ENCODE peak calls at places on chromosomes 13 and 19, in five cellular contexts. One of them, this sample, is unnamed.

GRCh38 chr13:111213964-111214726 is 99.0 kb downstream of the ARHGEF7 start:
- ATAC-seq in PC-3: no peak
- ATAC-seq in sciatic nerve: peak; percentile 15
- ATAC-seq in Right ventricle myocardium inferior: no peak
- ATAC-seq in heart left ventricle: no peak
- ATAC-seq in this sample: no peak

GRCh38 chr19:46229442-46229841 is at the start of gene IGFL1:
- ATAC-seq in PC-3: no peak
- ATAC-seq in sciatic nerve: no peak
- ATAC-seq in Right ventricle myocardium inferior: no peak
- ATAC-seq in heart left ventricle: no peak
- ATAC-seq in this sample: no peak

GRCh38 chr19:50214699-50215543 is 11.5 kb downstream of the MYH14 start:
- ATAC-seq in PC-3: peak; percentile 93
- ATAC-seq in sciatic nerve: no peak
- ATAC-seq in Right ventricle myocardium inferior: no peak
- ATAC-seq in heart left ventricle: peak; percentile 10
- ATAC-seq in this sample: no peak

GRCh38 chr19:19900124-19900523 is 622 bp upstream of the ZNF93 start:
- ATAC-seq in PC-3: no peak
- ATAC-seq in sciatic nerve: no peak
- ATAC-seq in Right ventricle myocardium inferior: no peak
- ATAC-seq in heart left ventricle: no peak
- ATAC-seq in this sample: no peak

GRCh38 chr19:23972161-23972560 is 57.5 kb downstream of the ZNF726 start:
- ATAC-seq in PC-3: no peak
- ATAC-seq in sciatic nerve: no peak
- ATAC-seq in Right ventricle myocardium inferior: no peak
- ATAC-seq in heart left ventricle: no peak
- ATAC-seq in this sample: no peak

GRCh38 chr19:56125806-56126590 is 4.9 kb upstream of the ZNF787 start:
- ATAC-seq in PC-3: no peak
- ATAC-seq in sciatic nerve: no peak
- ATAC-seq in Right ventricle myocardium inferior: no peak
- ATAC-seq in heart left ventricle: no peak
- ATAC-seq in this sample: no peak

GRCh38 chr13:113904411-113904810 is 40.5 kb upstream of the GAS6 start:
- ATAC-seq in PC-3: peak; percentile 50
- ATAC-seq in sciatic nerve: peak; percentile 78
- ATAC-seq in Right ventricle myocardium inferior: peak; percentile 90
- ATAC-seq in heart left ventricle: peak; percentile 94
- ATAC-seq in this sample: peak; percentile 69

GRCh38 chr19:45782820-45783785 is 813 bp upstream of the DMPK start:
- ATAC-seq in PC-3: peak; percentile 18
- ATAC-seq in sciatic nerve: peak; percentile 61
- ATAC-seq in Right ventricle myocardium inferior: peak; percentile 70
- ATAC-seq in heart left ventricle: peak; percentile 64
- ATAC-seq in this sample: peak; percentile 64

GRCh38 chr19:46181386-46181774 is 33.3 kb downstream of the IGFL2 start:
- ATAC-seq in PC-3: peak; percentile 71
- ATAC-seq in sciatic nerve: no peak
- ATAC-seq in Right ventricle myocardium inferior: no peak
- ATAC-seq in heart left ventricle: no peak
- ATAC-seq in this sample: no peak

GRCh38 chr19:19260842-19261241 is 12.3 kb downstream of the TM6SF2 start:
- ATAC-seq in PC-3: no peak
- ATAC-seq in sciatic nerve: no peak
- ATAC-seq in Right ventricle myocardium inferior: no peak
- ATAC-seq in heart left ventricle: no peak
- ATAC-seq in this sample: no peak

GRCh38 chr19:19668230-19669012 is at the start of gene ZNF101:
- ATAC-seq in PC-3: peak; percentile 76
- ATAC-seq in sciatic nerve: peak; percentile 86
- ATAC-seq in Right ventricle myocardium inferior: peak; percentile 79
- ATAC-seq in heart left ventricle: peak; percentile 85
- ATAC-seq in this sample: peak; percentile 76

GRCh38 chr19:13830761-13831481 is 35.7 kb downstream of the ZSWIM4 start:
- ATAC-seq in PC-3: no peak
- ATAC-seq in sciatic nerve: no peak
- ATAC-seq in Right ventricle myocardium inferior: no peak
- ATAC-seq in heart left ventricle: no peak
- ATAC-seq in this sample: no peak

GRCh38 chr19:32364040-32364439 is 18.6 kb downstream of the ZNF507 start:
- ATAC-seq in PC-3: no peak
- ATAC-seq in sciatic nerve: peak; percentile 41
- ATAC-seq in Right ventricle myocardium inferior: peak; percentile 38
- ATAC-seq in heart left ventricle: peak; percentile 76
- ATAC-seq in this sample: no peak

GRCh38 chr13:42219051-42219450 is 52.9 kb upstream of the AKAP11 start:
- ATAC-seq in PC-3: no peak
- ATAC-seq in sciatic nerve: no peak
- ATAC-seq in Right ventricle myocardium inferior: no peak
- ATAC-seq in heart left ventricle: no peak
- ATAC-seq in this sample: no peak

GRCh38 chr13:102869948-102870676 is 24.3 kb downstream of the ERCC5 start:
- ATAC-seq in PC-3: peak; percentile 31
- ATAC-seq in sciatic nerve: no peak
- ATAC-seq in Right ventricle myocardium inferior: peak; percentile 27
- ATAC-seq in heart left ventricle: peak; percentile 11
- ATAC-seq in this sample: no peak

GRCh38 chr19:28242317-28242927 is 970.5 kb downstream of the UQCRFS1 start:
- ATAC-seq in PC-3: no peak
- ATAC-seq in sciatic nerve: no peak
- ATAC-seq in Right ventricle myocardium inferior: no peak
- ATAC-seq in heart left ventricle: no peak
- ATAC-seq in this sample: no peak

GRCh38 chr13:95420501-95420900 is 119.2 kb upstream of the ABCC4 start:
- ATAC-seq in PC-3: no peak
- ATAC-seq in sciatic nerve: no peak
- ATAC-seq in Right ventricle myocardium inferior: no peak
- ATAC-seq in heart left ventricle: no peak
- ATAC-seq in this sample: no peak

GRCh38 chr19:29326351-29326750 is 113.4 kb upstream of the UQCRFS1 start:
- ATAC-seq in PC-3: no peak
- ATAC-seq in sciatic nerve: no peak
- ATAC-seq in Right ventricle myocardium inferior: no peak
- ATAC-seq in heart left ventricle: no peak
- ATAC-seq in this sample: no peak

GRCh38 chr13:40164137-40164536 is 502.3 kb downstream of the FOXO1 start:
- ATAC-seq in PC-3: peak; percentile 38
- ATAC-seq in sciatic nerve: peak; percentile 69
- ATAC-seq in Right ventricle myocardium inferior: no peak
- ATAC-seq in heart left ventricle: no peak
- ATAC-seq in this sample: no peak

GRCh38 chr19:48806518-48806817 is 4.4 kb downstream of the BCAT2 start:
- ATAC-seq in PC-3: no peak
- ATAC-seq in sciatic nerve: no peak
- ATAC-seq in Right ventricle myocardium inferior: no peak
- ATAC-seq in heart left ventricle: no peak
- ATAC-seq in this sample: no peak

GRCh38 chr13:46100191-46100877 is 4.5 kb downstream of the CPB2 start:
- ATAC-seq in PC-3: no peak
- ATAC-seq in sciatic nerve: no peak
- ATAC-seq in Right ventricle myocardium inferior: no peak
- ATAC-seq in heart left ventricle: peak; percentile 42
- ATAC-seq in this sample: no peak

GRCh38 chr19:1254530-1255185 is 6.3 kb downstream of the MIDN start:
- ATAC-seq in PC-3: no peak
- ATAC-seq in sciatic nerve: no peak
- ATAC-seq in Right ventricle myocardium inferior: no peak
- ATAC-seq in heart left ventricle: no peak
- ATAC-seq in this sample: no peak

GRCh38 chr19:47749326-47749725 is 4.0 kb downstream of the NOP53 start:
- ATAC-seq in PC-3: no peak
- ATAC-seq in sciatic nerve: no peak
- ATAC-seq in Right ventricle myocardium inferior: no peak
- ATAC-seq in heart left ventricle: no peak
- ATAC-seq in this sample: no peak

GRCh38 chr13:33676700-33677048 is 141.3 kb upstream of the RFC3 start:
- ATAC-seq in PC-3: peak; percentile 76
- ATAC-seq in sciatic nerve: peak; percentile 90
- ATAC-seq in Right ventricle myocardium inferior: peak; percentile 97
- ATAC-seq in heart left ventricle: peak; percentile 97
- ATAC-seq in this sample: peak; percentile 78

GRCh38 chr19:35476149-35476548 is 14.1 kb downstream of the KRTDAP start:
- ATAC-seq in PC-3: no peak
- ATAC-seq in sciatic nerve: no peak
- ATAC-seq in Right ventricle myocardium inferior: no peak
- ATAC-seq in heart left ventricle: no peak
- ATAC-seq in this sample: no peak